ENCODE peak calls at places on chromosome 22, in ten cellular contexts. X, Q, S, L, A, E, I, Y, V and J are unnamed samples.

GRCh38 chr22:31652911-31653684 is 8.9 kb downstream of the PISD start:
- DNase-seq in X (no peak), Q (no peak), S (no peak), L (no peak), A (no peak), E (no peak), I (no peak), Y (no peak), V (no peak), J (no peak)

GRCh38 chr22:24500251-24500820 is 5.2 kb downstream of the UPB1 start:
- DNase-seq in X (no peak), Q (no peak), S (peak), L (no peak), A (no peak), E (no peak), I (no peak), Y (no peak), V (no peak), J (no peak)

GRCh38 chr22:29265306-29265705 is 2.5 kb downstream of the RHBDD3 start:
- DNase-seq in X (no peak), Q (no peak), S (no peak), L (no peak), A (no peak), E (no peak), I (no peak), Y (no peak), V (no peak), J (no peak)

GRCh38 chr22:31776231-31776630 is 22.4 kb downstream of the DEPDC5 start:
- DNase-seq in X (no peak), Q (no peak), S (no peak), L (no peak), A (no peak), E (no peak), I (no peak), Y (no peak), V (no peak), J (no peak)

GRCh38 chr22:43436536-43437267 is 24.9 kb downstream of the MPPED1 start:
- DNase-seq in X (no peak), Q (no peak), S (no peak), L (no peak), A (no peak), E (no peak), I (no peak), Y (no peak), V (no peak), J (no peak)

GRCh38 chr22:17570851-17571631 is 7.7 kb downstream of the SLC25A18 start:
- DNase-seq in X (peak), Q (peak), S (no peak), L (peak), A (peak), E (no peak), I (peak), Y (peak), V (no peak), J (no peak)

GRCh38 chr22:37818397-37819099 is 4.6 kb upstream of the GALR3 start:
- DNase-seq in X (no peak), Q (no peak), S (peak), L (peak), A (peak), E (peak), I (no peak), Y (no peak), V (peak), J (no peak)

GRCh38 chr22:40210814-40211213 is 33.1 kb downstream of the TNRC6B start:
- DNase-seq in X (no peak), Q (no peak), S (no peak), L (no peak), A (no peak), E (no peak), I (no peak), Y (no peak), V (peak), J (no peak)

GRCh38 chr22:41619979-41620645 is 731 bp downstream of the DESI1 start:
- DNase-seq in X (peak), Q (peak), S (peak), L (peak), A (no peak), E (peak), I (no peak), Y (no peak), V (peak), J (no peak)

GRCh38 chr22:43848366-43849171 is 13.7 kb downstream of the SULT4A1 start:
- DNase-seq in X (peak), Q (peak), S (peak), L (no peak), A (peak), E (no peak), I (peak), Y (peak), V (no peak), J (no peak)

GRCh38 chr22:30821381-30821780 is 126.7 kb downstream of the OSBP2 start:
- DNase-seq in X (no peak), Q (no peak), S (no peak), L (no peak), A (no peak), E (no peak), I (peak), Y (no peak), V (no peak), J (no peak)

GRCh38 chr22:24106385-24107381 is 74.6 kb upstream of the SUSD2 start:
- DNase-seq in X (no peak), Q (no peak), S (peak), L (peak), A (peak), E (no peak), I (no peak), Y (no peak), V (peak), J (no peak)

GRCh38 chr22:29633514-29634312 is 30.3 kb downstream of the NF2 start:
- DNase-seq in X (no peak), Q (no peak), S (no peak), L (no peak), A (peak), E (no peak), I (no peak), Y (no peak), V (no peak), J (no peak)

DNA sequence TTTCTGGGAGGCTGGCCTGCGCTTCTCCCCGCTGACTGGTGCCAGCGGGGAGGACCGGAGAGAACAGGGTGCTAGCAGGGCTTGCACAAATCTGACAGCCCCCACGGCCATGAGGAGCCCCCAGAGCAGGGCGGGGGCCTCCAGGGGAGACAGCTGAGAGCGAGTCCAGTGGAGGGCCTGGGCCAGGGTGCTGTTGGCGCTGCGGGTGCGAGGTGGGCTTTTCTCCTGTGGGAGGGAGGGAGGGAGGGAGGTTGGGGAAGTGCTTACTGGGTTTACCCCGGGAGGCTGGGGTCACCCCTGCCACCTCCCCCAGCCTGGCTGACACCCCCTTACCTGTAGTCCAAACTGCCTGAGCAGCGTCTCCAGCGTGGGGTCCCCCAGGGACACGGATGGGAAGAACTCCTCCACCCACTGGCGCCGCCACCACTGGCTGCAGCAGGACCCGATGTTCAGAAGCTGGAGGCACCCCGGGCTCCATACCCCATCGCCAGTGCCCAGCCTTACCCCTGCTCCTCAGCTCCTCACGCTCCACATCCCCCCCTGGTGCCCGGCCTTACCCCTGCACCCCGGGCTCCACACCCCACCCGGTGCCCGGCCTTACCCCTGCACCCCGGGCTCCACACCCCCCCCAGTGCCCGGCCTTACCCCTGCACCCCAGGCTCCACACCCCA is 3.9 kb downstream of the LMF2 start:
- DNase-seq in X (no peak), Q (no peak), S (no peak), L (peak), A (no peak), E (no peak), I (no peak), Y (no peak), V (no peak), J (no peak)
- TF ChIP-seq CTCF in X (no peak), Q (no peak), S (no peak), L (no peak), A (no peak), E (no peak), I (no peak), Y (no peak), V (peak), J (no peak)

DNA sequence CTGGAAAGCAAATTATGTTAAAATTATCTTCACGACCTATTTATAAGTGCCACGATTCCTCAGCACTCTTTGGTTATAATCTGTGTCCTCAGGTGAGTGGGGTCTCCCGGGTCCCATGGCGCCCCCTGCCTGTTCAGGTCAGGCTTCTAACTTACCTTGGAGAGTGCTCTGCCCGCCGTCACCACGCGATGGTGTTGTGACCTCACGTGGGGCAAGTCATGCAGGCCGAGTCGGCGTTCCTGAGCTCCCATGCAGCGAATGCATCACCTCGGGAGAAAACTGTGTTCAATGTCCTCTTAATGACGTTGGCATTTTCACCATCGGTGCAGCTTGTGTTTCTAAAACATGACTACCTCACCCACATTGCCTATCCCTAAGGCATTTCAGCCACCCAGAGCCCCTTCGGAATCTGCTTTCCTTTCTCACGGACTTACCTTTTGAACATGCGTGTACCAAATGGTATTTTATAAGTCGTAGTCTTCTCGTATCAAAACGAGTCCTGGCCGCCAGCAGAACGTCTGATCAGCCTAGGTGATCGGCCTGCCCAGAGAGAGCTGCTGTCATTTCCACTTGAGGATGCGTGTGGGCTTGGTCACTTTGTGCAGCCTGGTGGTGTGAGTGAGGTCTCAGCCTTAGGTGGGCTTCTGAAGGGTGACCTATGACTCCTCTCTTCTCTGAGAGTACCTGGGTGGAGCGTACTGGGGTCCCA is 64.8 kb downstream of the TBC1D22A start:
- DNase-seq in X (no peak), Q (no peak), S (peak), L (no peak), A (no peak), E (peak), I (peak), Y (no peak), V (peak), J (no peak)
- TF ChIP-seq CTCF in X (no peak), Q (no peak), S (peak), L (peak), A (no peak), E (peak), I (no peak), Y (no peak), V (peak), J (peak)

DNA sequence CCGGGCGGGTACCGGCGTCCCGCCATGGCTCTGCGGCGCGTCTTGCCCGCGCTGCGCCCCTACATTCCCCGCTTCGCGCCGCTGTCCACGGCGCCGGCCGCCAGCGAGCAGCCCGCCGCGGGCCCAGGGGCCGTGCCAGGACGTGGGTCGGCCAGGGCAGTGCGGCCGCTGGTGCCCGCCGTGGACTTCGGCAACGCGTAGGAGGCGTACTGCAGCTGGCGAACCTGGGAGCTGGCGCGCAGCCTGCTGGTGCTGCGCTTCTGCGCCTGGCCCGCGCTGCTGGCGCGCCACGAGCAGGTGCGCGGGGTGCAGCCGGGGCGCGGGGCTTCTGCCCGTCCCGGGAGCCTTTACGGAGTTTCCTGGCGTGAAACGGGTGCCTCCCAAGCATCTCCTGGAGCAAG is 20.1 kb downstream of the DGCR6L start:
- DNase-seq in X (no peak), Q (peak), S (no peak), L (no peak), A (no peak), E (no peak), I (no peak), Y (no peak), V (no peak), J (no peak)
- TF ChIP-seq CTCF in X (no peak), Q (no peak), S (no peak), L (no peak), A (no peak), E (no peak), I (no peak), Y (no peak), V (no peak), J (no peak)

GRCh38 chr22:19103881-19104821 is 18.1 kb downstream of the DGCR2 start:
- DNase-seq in X (no peak), Q (peak), S (no peak), L (peak), A (peak), E (no peak), I (no peak), Y (no peak), V (no peak), J (no peak)
- TF ChIP-seq CTCF in X (no peak), Q (no peak), S (no peak), L (no peak), A (no peak), E (no peak), I (no peak), Y (no peak), V (no peak), J (no peak)

DNA sequence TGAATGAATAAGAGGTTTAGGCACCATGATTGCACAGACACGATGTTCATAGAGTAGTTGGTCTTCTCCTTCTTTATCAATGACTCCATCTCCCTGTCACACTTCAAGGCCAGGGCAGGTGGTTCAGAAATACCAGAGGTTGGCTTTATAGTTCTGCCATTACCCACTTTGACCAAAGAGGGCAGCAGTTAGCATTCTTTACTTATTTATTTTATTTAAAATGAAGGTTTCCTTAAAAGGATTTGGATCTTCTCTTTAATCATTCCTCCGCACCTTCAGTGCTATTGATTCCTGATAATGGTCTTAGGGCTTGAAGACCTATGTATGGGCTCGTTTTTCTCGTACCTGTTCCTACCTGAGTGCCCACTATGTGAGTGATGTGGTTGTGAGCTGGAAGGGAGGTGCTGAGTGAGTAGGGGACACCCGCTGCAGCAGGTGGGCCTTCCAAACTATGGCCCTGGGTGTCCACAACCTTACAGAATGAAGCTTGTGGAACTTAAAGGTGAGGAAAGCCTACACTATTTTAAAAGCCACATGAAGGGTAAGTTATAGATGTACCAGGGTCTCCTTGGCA is 34.9 kb downstream of the TIMP3 start:
- DNase-seq in X (peak), Q (no peak), S (peak), L (peak), A (peak), E (no peak), I (no peak), Y (no peak), V (peak), J (no peak)
- TF ChIP-seq CTCF in X (peak), Q (no peak), S (peak), L (peak), A (peak), E (peak), I (no peak), Y (peak), V (peak), J (peak)

GRCh38 chr22:25666308-25666707 is 75.7 kb upstream of the MYO18B start:
- DNase-seq in X (no peak), Q (peak), S (no peak), L (no peak), A (peak), E (peak), I (peak), Y (no peak), V (no peak), J (no peak)
- TF ChIP-seq CTCF in X (no peak), Q (no peak), S (no peak), L (no peak), A (no peak), E (no peak), I (no peak), Y (no peak), V (no peak), J (no peak)